ENCODE peak calls at places on chromosomes 4 and X, in eight cellular contexts. X is stomach, K is kidney, G is choroid plexus epithelial cell, V is foreskin fibroblast, J is H1, L is fibroblast of pulmonary artery, A is left ventricle myocardium inferior. H is an unnamed sample.

GRCh38 chrX:16528620-16529019 is 121.3 kb upstream of the S100G start:
- DNase-seq in G (no peak), A (no peak), K (no peak), X (no peak), J (no peak), L (no peak), V (no peak), H (no peak)

GRCh38 chrX:147476008-147476407 is 435.7 kb upstream of the FMR1 start:
- DNase-seq in V (no peak), G (peak), A (no peak), K (no peak), L (peak), X (no peak), J (no peak), H (no peak)

GRCh38 chr4:139841464-139842195 is 176.0 kb downstream of the MGST2 start:
- DNase-seq in G (no peak), J (no peak), K (no peak), V (no peak), X (no peak), L (no peak), A (no peak), H (no peak)

GRCh38 chr4:63430105-63430504 is 979.1 kb downstream of the TECRL start:
- DNase-seq in X (no peak), L (no peak), G (no peak), K (no peak), A (no peak), J (no peak), V (no peak), H (no peak)

GRCh38 chr4:73740353-73740778 is at the start of gene CXCL8:
- DNase-seq in L (peak), G (peak), J (no peak), K (no peak), X (peak), A (peak), V (peak), H (peak)

GRCh38 chr4:75512336-75513211 is 1.6 kb downstream of the RCHY1 start:
- DNase-seq in X (no peak), G (peak), L (peak), K (no peak), J (no peak), A (no peak), V (peak), H (no peak)

GRCh38 chr4:41413670-41414069 is 124.3 kb upstream of the LIMCH1 start:
- DNase-seq in J (no peak), G (no peak), X (no peak), L (no peak), K (no peak), A (no peak), V (peak), H (no peak)

GRCh38 chr4:58502839-58503238 is 1392.7 kb upstream of the IGFBP7 start:
- DNase-seq in A (no peak), K (no peak), G (no peak), J (no peak), V (no peak), L (no peak), X (no peak), H (no peak)

GRCh38 chr4:61462451-61463326 is 262.6 kb downstream of the ADGRL3 start:
- DNase-seq in X (peak), L (peak), G (peak), J (no peak), A (no peak), V (peak), K (no peak), H (no peak)

GRCh38 chrX:103608305-103608963 is 671 bp downstream of the TCEAL3 start:
- DNase-seq in L (no peak), G (no peak), A (no peak), X (no peak), V (peak), J (no peak), K (peak), H (no peak)

GRCh38 chr4:119314356-119314755 is 7.6 kb downstream of the FABP2 start:
- DNase-seq in J (no peak), A (no peak), G (peak), V (peak), X (no peak), L (peak), K (no peak), H (peak)

GRCh38 chr4:66785479-66785878 is 759.8 kb downstream of the CENPC start:
- DNase-seq in X (no peak), J (no peak), G (no peak), V (no peak), K (no peak), L (no peak), A (no peak), H (no peak)

GRCh38 chr4:125676156-125676555 is 361.4 kb downstream of the FAT4 start:
- DNase-seq in L (no peak), X (no peak), V (no peak), G (no peak), K (no peak), A (no peak), J (no peak), H (no peak)

GRCh38 chr4:61070269-61070668 is 129.9 kb upstream of the ADGRL3 start:
- DNase-seq in L (no peak), V (no peak), J (no peak), G (no peak), A (no peak), K (no peak), X (no peak), H (no peak)

GRCh38 chrX:148804579-148804978 is 304.2 kb downstream of the AFF2 start:
- DNase-seq in A (no peak), J (no peak), V (no peak), K (no peak), X (no peak), G (peak), L (no peak), H (no peak)

GRCh38 chr4:1419708-1420107 is 13.5 kb upstream of the NKX1-1 start:
- DNase-seq in J (no peak), X (no peak), A (no peak), K (no peak), V (no peak), L (no peak), G (no peak), H (peak)

GRCh38 chr4:15238720-15239119 is 189.1 kb upstream of the C1QTNF7 start:
- DNase-seq in G (peak), V (peak), X (no peak), J (no peak), L (peak), A (no peak), K (no peak), H (no peak)

GRCh38 chr4:139599594-139600374 is 43.8 kb upstream of the SETD7 start:
- DNase-seq in A (no peak), G (peak), K (no peak), V (peak), L (peak), J (no peak), X (no peak), H (no peak)

GRCh38 chr4:1500231-1500965 is 94.2 kb upstream of the NKX1-1 start:
- DNase-seq in J (no peak), X (no peak), G (no peak), V (no peak), K (peak), A (no peak), L (no peak), H (no peak)

GRCh38 chr4:55791666-55792065 is 27.9 kb upstream of the EXOC1L start:
- DNase-seq in A (no peak), X (no peak), L (peak), V (no peak), J (no peak), K (no peak), G (peak), H (no peak)

GRCh38 chrX:141619336-141619735 is 29.8 kb downstream of the SPANXA2 start:
- DNase-seq in X (no peak), A (no peak), K (no peak), J (no peak), L (peak), G (peak), V (peak), H (no peak)

GRCh38 chr4:114921790-114922581 is 191.4 kb downstream of the NDST4 start:
- DNase-seq in V (no peak), K (peak), X (no peak), G (peak), A (no peak), J (no peak), L (no peak), H (no peak)

GRCh38 chr4:120839974-120840751 is 82.4 kb downstream of the PRDM5 start:
- DNase-seq in V (no peak), K (peak), J (no peak), A (peak), X (no peak), L (no peak), G (no peak), H (no peak)

GRCh38 chrX:115894087-115894486 is 276.5 kb upstream of the AGTR2 start:
- DNase-seq in V (no peak), L (peak), K (no peak), A (no peak), X (no peak), J (no peak), G (peak), H (no peak)

GRCh38 chr4:113921089-113921842 is 58.2 kb downstream of the ARSJ start:
- DNase-seq in L (peak), V (peak), X (no peak), K (no peak), A (no peak), J (no peak), G (peak), H (no peak)

GRCh38 chr4:84852081-84852480 is 114.4 kb downstream of the WDFY3 start:
- DNase-seq in J (no peak), K (no peak), G (peak), L (peak), V (peak), X (no peak), A (no peak), H (no peak)

GRCh38 chr4:37451646-37452045 is 207.1 kb downstream of the NWD2 start:
- DNase-seq in J (no peak), K (no peak), V (no peak), G (no peak), X (no peak), L (no peak), A (no peak), H (no peak)

GRCh38 chr4:37454263-37454800 is 209.8 kb downstream of the NWD2 start:
- DNase-seq in J (no peak), L (no peak), V (no peak), X (no peak), K (no peak), G (no peak), A (no peak), H (no peak)

GRCh38 chr4:37453361-37454262 is 209.1 kb downstream of the NWD2 start:
- DNase-seq in J (no peak), G (peak), V (peak), X (peak), L (peak), A (peak), K (peak), H (peak)

GRCh38 chr4:37453004-37453360 is 208.4 kb downstream of the NWD2 start:
- DNase-seq in L (peak), V (peak), A (no peak), K (no peak), G (peak), X (peak), J (no peak), H (no peak)

GRCh38 chr4:37455301-37456062 is 210.9 kb downstream of the NWD2 start:
- DNase-seq in X (peak), V (no peak), G (no peak), K (peak), J (no peak), L (no peak), A (no peak), H (peak)
- H3K4me3 ChIP-seq in X (peak), V (no peak), G (no peak), K (peak), J (no peak), L (no peak), A (no peak), H (peak)

DNA sequence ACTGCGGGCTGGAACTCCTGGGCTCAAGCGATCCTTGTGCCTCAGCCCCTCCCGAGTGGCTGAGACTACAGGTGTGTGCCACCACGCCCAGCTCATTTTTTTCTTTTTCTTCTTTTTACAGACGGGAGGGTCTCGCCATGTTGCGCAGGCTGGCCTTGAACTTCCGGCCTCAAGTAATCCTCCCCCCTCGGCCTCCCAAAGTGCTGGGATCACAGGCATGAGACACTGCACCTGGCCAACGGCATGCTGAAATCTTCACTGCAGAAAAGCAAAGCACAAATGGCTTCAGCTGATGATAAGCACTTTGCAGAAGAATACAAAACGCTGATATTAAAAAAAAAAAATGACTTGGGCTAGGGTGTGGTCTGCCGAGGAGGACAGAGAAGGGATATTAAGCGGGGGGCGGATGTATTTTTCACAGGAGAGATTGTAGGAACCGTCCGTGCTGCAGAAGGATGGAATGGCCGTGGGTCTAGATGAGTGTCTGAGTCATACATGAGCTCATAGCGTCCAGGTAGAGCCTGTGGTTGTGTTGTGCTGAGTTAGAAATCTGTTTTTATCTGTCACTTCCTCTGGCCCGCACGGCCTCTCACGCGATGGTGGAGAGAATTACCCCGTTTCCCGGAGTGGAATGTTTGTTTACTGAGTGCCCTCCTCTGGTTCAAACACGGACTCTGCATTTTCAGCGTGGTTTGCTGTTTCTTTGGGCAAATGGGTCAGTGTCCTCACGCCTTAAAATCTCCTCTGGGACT is 8.5 kb upstream of the AKAP17A start:
- DNase-seq in X (peak), K (no peak), L (peak), V (no peak), A (no peak), J (no peak), G (peak), H (no peak)
- H3K4me3 ChIP-seq in X (no peak), K (no peak), L (no peak), V (no peak), A (no peak), J (no peak), G (no peak), H (no peak)

GRCh38 chrX:40085714-40086113 is 12.0 kb downstream of the BCOR start:
- DNase-seq in X (no peak), J (no peak), V (no peak), G (no peak), L (no peak), A (no peak), K (no peak), H (no peak)

GRCh38 chrX:40086569-40087335 is 11.0 kb downstream of the BCOR start:
- DNase-seq in V (peak), K (peak), A (no peak), X (no peak), J (no peak), G (no peak), L (no peak), H (no peak)

GRCh38 chrX:40083979-40084359 is 13.8 kb downstream of the BCOR start:
- DNase-seq in L (no peak), A (no peak), G (no peak), K (peak), J (no peak), X (no peak), V (no peak), H (no peak)

GRCh38 chrX:40084471-40084870 is 13.3 kb downstream of the BCOR start:
- DNase-seq in J (no peak), L (no peak), G (no peak), A (no peak), V (no peak), X (no peak), K (peak), H (no peak)

GRCh38 chrX:40085086-40085551 is 12.6 kb downstream of the BCOR start:
- DNase-seq in K (no peak), J (no peak), X (no peak), A (no peak), V (peak), G (peak), L (peak), H (no peak)
- H3K4me3 ChIP-seq in K (no peak), J (no peak), X (no peak), A (no peak), V (no peak), G (no peak), L (no peak), H (no peak)

GRCh38 chr4:147996840-147997239 is 265.0 kb downstream of the ARHGAP10 start:
- DNase-seq in G (no peak), A (no peak), K (no peak), J (no peak), V (no peak), L (no peak), X (no peak), H (no peak)

GRCh38 chr4:147991543-147992295 is 259.8 kb downstream of the ARHGAP10 start:
- DNase-seq in J (no peak), K (no peak), G (no peak), X (no peak), A (no peak), L (no peak), V (no peak), H (no peak)

GRCh38 chr4:147994076-147994475 is 262.2 kb downstream of the ARHGAP10 start:
- DNase-seq in A (no peak), J (no peak), X (no peak), V (no peak), G (peak), K (no peak), L (peak), H (no peak)

GRCh38 chr4:147994491-147995385 is 262.9 kb downstream of the ARHGAP10 start:
- DNase-seq in L (peak), K (no peak), V (no peak), J (no peak), A (no peak), G (peak), X (no peak), H (no peak)
- H3K4me3 ChIP-seq in L (no peak), K (no peak), V (no peak), J (no peak), A (no peak), G (no peak), X (no peak), H (no peak)

GRCh38 chr4:53557601-53558000 is 33.7 kb downstream of the LNX1 start:
- DNase-seq in X (no peak), L (no peak), J (no peak), K (no peak), V (no peak), A (no peak), G (no peak), H (no peak)
- H3K4me3 ChIP-seq in X (no peak), L (no peak), J (no peak), K (no peak), V (no peak), A (peak), G (no peak), H (no peak)

GRCh38 chrX:133634416-133634815 is 219.1 kb upstream of the GPC4 start:
- DNase-seq in X (no peak), V (no peak), G (no peak), A (no peak), J (no peak), L (no peak), K (no peak), H (no peak)
- H3K4me3 ChIP-seq in X (no peak), V (no peak), G (no peak), A (no peak), J (no peak), L (no peak), K (no peak), H (no peak)

DNA sequence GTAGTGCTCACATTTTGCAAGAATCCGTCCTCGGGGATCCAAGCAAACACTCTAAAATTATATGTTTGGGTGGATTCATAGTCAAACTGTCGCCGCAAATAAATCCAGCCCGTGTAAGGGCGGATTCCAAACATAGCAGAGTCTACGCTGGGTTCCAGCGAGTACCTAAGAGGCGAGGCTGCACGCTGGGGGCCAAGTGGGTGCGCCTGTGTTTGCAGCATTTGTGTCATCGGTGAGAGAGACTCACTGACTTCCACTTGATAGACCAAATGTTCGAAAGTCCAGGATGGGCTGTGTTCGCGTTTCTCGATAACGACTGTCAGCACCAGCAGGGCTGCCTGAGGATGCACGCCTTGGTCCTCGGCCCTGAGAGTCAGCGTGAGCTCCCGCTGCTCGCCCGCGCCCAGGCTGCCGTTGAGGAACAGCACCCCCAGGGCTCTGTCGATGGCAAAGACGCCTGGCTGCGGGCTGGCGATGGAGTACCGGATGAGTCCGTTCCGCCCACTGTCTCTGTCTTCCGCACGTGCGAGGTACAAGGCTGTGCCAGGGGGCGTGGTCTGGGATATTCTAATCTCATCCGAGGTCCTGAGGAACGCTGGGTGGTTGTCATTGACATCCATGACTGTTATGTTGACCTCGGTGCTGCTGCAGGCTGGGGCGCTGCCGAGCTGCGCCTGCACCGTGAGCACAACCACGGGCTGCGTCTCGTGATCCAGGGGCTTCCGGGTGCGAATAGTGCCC is 158.7 kb downstream of the DCHS2 start:
- DNase-seq in K (peak), V (peak), L (peak), X (no peak), G (no peak), J (peak), A (no peak), H (peak)
- H3K4me3 ChIP-seq in K (peak), V (peak), L (peak), X (peak), G (no peak), J (peak), A (peak), H (peak)

DNA sequence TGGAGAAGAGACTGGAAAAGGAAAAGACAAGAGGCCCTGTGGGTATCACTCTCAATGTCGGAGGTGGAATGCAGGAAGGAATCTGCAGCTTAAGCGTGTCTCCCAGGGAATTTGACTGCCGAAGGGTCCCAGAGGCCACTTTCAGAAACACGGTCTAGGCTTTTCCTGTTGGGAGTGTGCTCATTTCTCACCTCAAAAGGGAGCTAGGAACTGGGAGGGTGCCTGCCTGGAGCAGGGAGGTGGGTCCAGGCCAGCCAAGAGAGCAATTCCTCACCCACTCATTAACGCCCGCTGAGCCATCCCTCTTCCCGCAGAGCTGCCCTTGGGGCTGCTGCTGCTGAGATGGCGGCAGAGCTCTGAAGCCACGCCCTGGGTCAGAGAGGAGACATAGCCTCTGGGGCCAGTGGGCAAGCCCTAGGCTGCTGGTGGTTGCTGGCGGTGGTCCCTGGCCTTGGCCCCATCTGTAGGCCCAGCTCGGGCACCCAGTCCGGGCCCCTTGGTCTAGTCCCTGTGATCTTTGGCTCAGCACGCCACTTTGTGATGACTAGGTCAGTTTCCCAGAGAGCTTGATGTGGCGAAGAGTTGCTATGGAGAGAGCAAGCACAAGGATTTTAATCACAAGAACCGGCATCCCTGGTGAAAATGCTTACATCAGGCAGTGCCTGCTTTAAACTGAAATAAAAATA is 4.1 kb downstream of the ZNF185 start:
- DNase-seq in V (no peak), A (no peak), J (no peak), X (no peak), G (no peak), L (no peak), K (peak), H (no peak)
- H3K4me3 ChIP-seq in V (no peak), A (no peak), J (no peak), X (no peak), G (no peak), L (no peak), K (no peak), H (no peak)

GRCh38 chr4:122232633-122233032 is 80.5 kb downstream of the BLTP1 start:
- DNase-seq in J (no peak), G (no peak), K (no peak), A (no peak), X (no peak), V (no peak), L (no peak), H (no peak)
- H3K4me3 ChIP-seq in J (no peak), G (no peak), K (no peak), A (no peak), X (no peak), V (no peak), L (no peak), H (no peak)

H was measured in Peyer's patch.